ENCODE peak calls at places on chromosomes 11 and 22, in five cellular contexts. One of them, this sample, is unnamed.
A peak's percentile ranks its signal among the peaks of the same experiment; 100 is the strongest.

GRCh38 chr22:27412866-27413445 is 388.6 kb downstream of the MN1 start:
- DNase-seq in activated CD4-positive, alpha-beta T cell treated with anti-CD3 and anti-CD28 coated beads, Interleukin-2, amount 50 U/mL, for 1 hour: no peak
- DNase-seq in NCI-H1105 treated with DMSO at 0.1 percent for 48 hours: no peak
- DNase-seq in HCT116: no peak
- DNase-seq in NCI-H82: no peak
- DNase-seq in this sample: no peak

GRCh38 chr11:73270089-73270854 is 1.9 kb upstream of the P2RY6 start:
- DNase-seq in activated CD4-positive, alpha-beta T cell treated with anti-CD3 and anti-CD28 coated beads, Interleukin-2, amount 50 U/mL, for 1 hour: no peak
- DNase-seq in NCI-H1105 treated with DMSO at 0.1 percent for 48 hours: no peak
- DNase-seq in HCT116: no peak
- DNase-seq in NCI-H82: no peak
- DNase-seq in this sample: no peak

GRCh38 chr11:5690216-5690615 is 626 bp downstream of the TRIM22 start:
- DNase-seq in activated CD4-positive, alpha-beta T cell treated with anti-CD3 and anti-CD28 coated beads, Interleukin-2, amount 50 U/mL, for 1 hour: no peak
- DNase-seq in NCI-H1105 treated with DMSO at 0.1 percent for 48 hours: no peak
- DNase-seq in HCT116: no peak
- DNase-seq in NCI-H82: no peak
- DNase-seq in this sample: no peak

GRCh38 chr11:65204646-65205601 is 23.2 kb downstream of the CAPN1 start:
- DNase-seq in activated CD4-positive, alpha-beta T cell treated with anti-CD3 and anti-CD28 coated beads, Interleukin-2, amount 50 U/mL, for 1 hour: peak; percentile 48
- DNase-seq in NCI-H1105 treated with DMSO at 0.1 percent for 48 hours: no peak
- DNase-seq in HCT116: no peak
- DNase-seq in NCI-H82: peak; percentile 79
- DNase-seq in this sample: peak; percentile 43

GRCh38 chr11:128521697-128522062 is 65.7 kb downstream of the ETS1 start:
- DNase-seq in activated CD4-positive, alpha-beta T cell treated with anti-CD3 and anti-CD28 coated beads, Interleukin-2, amount 50 U/mL, for 1 hour: peak; percentile 35
- DNase-seq in NCI-H1105 treated with DMSO at 0.1 percent for 48 hours: peak; percentile 57
- DNase-seq in HCT116: no peak
- DNase-seq in NCI-H82: no peak
- DNase-seq in this sample: peak; percentile 44

GRCh38 chr11:20000393-20001134 is 159.7 kb downstream of the DBX1 start:
- DNase-seq in activated CD4-positive, alpha-beta T cell treated with anti-CD3 and anti-CD28 coated beads, Interleukin-2, amount 50 U/mL, for 1 hour: no peak
- DNase-seq in NCI-H1105 treated with DMSO at 0.1 percent for 48 hours: peak; percentile 44
- DNase-seq in HCT116: no peak
- DNase-seq in NCI-H82: no peak
- DNase-seq in this sample: no peak

GRCh38 chr11:22690245-22690644 is 23.8 kb downstream of the GAS2 start:
- DNase-seq in activated CD4-positive, alpha-beta T cell treated with anti-CD3 and anti-CD28 coated beads, Interleukin-2, amount 50 U/mL, for 1 hour: no peak
- DNase-seq in NCI-H1105 treated with DMSO at 0.1 percent for 48 hours: no peak
- DNase-seq in HCT116: no peak
- DNase-seq in NCI-H82: no peak
- DNase-seq in this sample: no peak

GRCh38 chr22:40487663-40488249 is 117.4 kb downstream of the SGSM3 start:
- DNase-seq in activated CD4-positive, alpha-beta T cell treated with anti-CD3 and anti-CD28 coated beads, Interleukin-2, amount 50 U/mL, for 1 hour: no peak
- DNase-seq in NCI-H1105 treated with DMSO at 0.1 percent for 48 hours: peak; percentile 25
- DNase-seq in HCT116: no peak
- DNase-seq in NCI-H82: peak; percentile 56
- DNase-seq in this sample: peak; percentile 17

GRCh38 chr11:17924713-17925112 is 88.1 kb downstream of the SERGEF start:
- DNase-seq in activated CD4-positive, alpha-beta T cell treated with anti-CD3 and anti-CD28 coated beads, Interleukin-2, amount 50 U/mL, for 1 hour: no peak
- DNase-seq in NCI-H1105 treated with DMSO at 0.1 percent for 48 hours: no peak
- DNase-seq in HCT116: no peak
- DNase-seq in NCI-H82: no peak
- DNase-seq in this sample: no peak

GRCh38 chr11:12832828-12833227 is 158.6 kb downstream of the TEAD1 start:
- DNase-seq in activated CD4-positive, alpha-beta T cell treated with anti-CD3 and anti-CD28 coated beads, Interleukin-2, amount 50 U/mL, for 1 hour: no peak
- DNase-seq in NCI-H1105 treated with DMSO at 0.1 percent for 48 hours: peak; percentile 62
- DNase-seq in HCT116: no peak
- DNase-seq in NCI-H82: peak; percentile 31
- DNase-seq in this sample: no peak

GRCh38 chr11:131591051-131591461 is 220.6 kb downstream of the NTM start:
- DNase-seq in activated CD4-positive, alpha-beta T cell treated with anti-CD3 and anti-CD28 coated beads, Interleukin-2, amount 50 U/mL, for 1 hour: no peak
- DNase-seq in NCI-H1105 treated with DMSO at 0.1 percent for 48 hours: no peak
- DNase-seq in HCT116: no peak
- DNase-seq in NCI-H82: peak; percentile 73
- DNase-seq in this sample: no peak

GRCh38 chr11:8839957-8840945 is 70.7 kb upstream of the AKIP1 start:
- DNase-seq in activated CD4-positive, alpha-beta T cell treated with anti-CD3 and anti-CD28 coated beads, Interleukin-2, amount 50 U/mL, for 1 hour: no peak
- DNase-seq in NCI-H1105 treated with DMSO at 0.1 percent for 48 hours: no peak
- DNase-seq in HCT116: no peak
- DNase-seq in NCI-H82: no peak
- DNase-seq in this sample: no peak

GRCh38 chr11:35586216-35586615 is 32.0 kb upstream of the FJX1 start:
- DNase-seq in activated CD4-positive, alpha-beta T cell treated with anti-CD3 and anti-CD28 coated beads, Interleukin-2, amount 50 U/mL, for 1 hour: no peak
- DNase-seq in NCI-H1105 treated with DMSO at 0.1 percent for 48 hours: no peak
- DNase-seq in HCT116: no peak
- DNase-seq in NCI-H82: no peak
- DNase-seq in this sample: no peak

GRCh38 chr11:60005360-60005759 is 11.6 kb upstream of the OOSP4B start:
- DNase-seq in activated CD4-positive, alpha-beta T cell treated with anti-CD3 and anti-CD28 coated beads, Interleukin-2, amount 50 U/mL, for 1 hour: no peak
- DNase-seq in NCI-H1105 treated with DMSO at 0.1 percent for 48 hours: no peak
- DNase-seq in HCT116: no peak
- DNase-seq in NCI-H82: no peak
- DNase-seq in this sample: no peak

GRCh38 chr11:131694526-131695424 is 324.4 kb downstream of the NTM start:
- DNase-seq in activated CD4-positive, alpha-beta T cell treated with anti-CD3 and anti-CD28 coated beads, Interleukin-2, amount 50 U/mL, for 1 hour: peak; percentile 31
- DNase-seq in NCI-H1105 treated with DMSO at 0.1 percent for 48 hours: peak; percentile 85
- DNase-seq in HCT116: peak; percentile 13
- DNase-seq in NCI-H82: peak; percentile 76
- DNase-seq in this sample: peak; percentile 77

GRCh38 chr22:28817919-28818859 is 17.8 kb upstream of the XBP1 start:
- DNase-seq in activated CD4-positive, alpha-beta T cell treated with anti-CD3 and anti-CD28 coated beads, Interleukin-2, amount 50 U/mL, for 1 hour: no peak
- DNase-seq in NCI-H1105 treated with DMSO at 0.1 percent for 48 hours: no peak
- DNase-seq in HCT116: no peak
- DNase-seq in NCI-H82: peak; percentile 64
- DNase-seq in this sample: no peak

GRCh38 chr11:12981879-12982531 is 27.1 kb upstream of the RASSF10 start:
- DNase-seq in activated CD4-positive, alpha-beta T cell treated with anti-CD3 and anti-CD28 coated beads, Interleukin-2, amount 50 U/mL, for 1 hour: no peak
- DNase-seq in NCI-H1105 treated with DMSO at 0.1 percent for 48 hours: no peak
- DNase-seq in HCT116: no peak
- DNase-seq in NCI-H82: no peak
- DNase-seq in this sample: no peak

GRCh38 chr11:129383060-129383459 is 7.4 kb downstream of the BARX2 start:
- DNase-seq in activated CD4-positive, alpha-beta T cell treated with anti-CD3 and anti-CD28 coated beads, Interleukin-2, amount 50 U/mL, for 1 hour: no peak
- DNase-seq in NCI-H1105 treated with DMSO at 0.1 percent for 48 hours: peak; percentile 84
- DNase-seq in HCT116: no peak
- DNase-seq in NCI-H82: no peak
- DNase-seq in this sample: no peak

GRCh38 chr22:49929553-49929979 is 11.1 kb downstream of the CRELD2 start:
- DNase-seq in activated CD4-positive, alpha-beta T cell treated with anti-CD3 and anti-CD28 coated beads, Interleukin-2, amount 50 U/mL, for 1 hour: peak; percentile 75
- DNase-seq in NCI-H1105 treated with DMSO at 0.1 percent for 48 hours: peak; percentile 6
- DNase-seq in HCT116: no peak
- DNase-seq in NCI-H82: peak; percentile 61
- DNase-seq in this sample: peak; percentile 90

GRCh38 chr11:124075841-124076571 is 34.9 kb upstream of the OR10G7 start:
- DNase-seq in activated CD4-positive, alpha-beta T cell treated with anti-CD3 and anti-CD28 coated beads, Interleukin-2, amount 50 U/mL, for 1 hour: no peak
- DNase-seq in NCI-H1105 treated with DMSO at 0.1 percent for 48 hours: peak; percentile 69
- DNase-seq in HCT116: no peak
- DNase-seq in NCI-H82: no peak
- DNase-seq in this sample: no peak

GRCh38 chr11:47333526-47333845 is 19.0 kb downstream of the MYBPC3 start:
- DNase-seq in activated CD4-positive, alpha-beta T cell treated with anti-CD3 and anti-CD28 coated beads, Interleukin-2, amount 50 U/mL, for 1 hour: no peak
- DNase-seq in NCI-H1105 treated with DMSO at 0.1 percent for 48 hours: no peak
- DNase-seq in HCT116: no peak
- DNase-seq in NCI-H82: no peak
- DNase-seq in this sample: no peak

GRCh38 chr11:65540290-65541092 is 15.6 kb downstream of the SCYL1 start:
- DNase-seq in activated CD4-positive, alpha-beta T cell treated with anti-CD3 and anti-CD28 coated beads, Interleukin-2, amount 50 U/mL, for 1 hour: peak; percentile 87
- DNase-seq in NCI-H1105 treated with DMSO at 0.1 percent for 48 hours: peak; percentile 86
- DNase-seq in HCT116: peak; percentile 64
- DNase-seq in NCI-H82: peak; percentile 77
- DNase-seq in this sample: peak; percentile 90

GRCh38 chr11:36033936-36034335 is 90.1 kb downstream of the LDLRAD3 start:
- DNase-seq in activated CD4-positive, alpha-beta T cell treated with anti-CD3 and anti-CD28 coated beads, Interleukin-2, amount 50 U/mL, for 1 hour: no peak
- DNase-seq in NCI-H1105 treated with DMSO at 0.1 percent for 48 hours: no peak
- DNase-seq in HCT116: no peak
- DNase-seq in NCI-H82: no peak
- DNase-seq in this sample: no peak

GRCh38 chr11:11020219-11020726 is 162.4 kb upstream of the ZBED5 start:
- DNase-seq in activated CD4-positive, alpha-beta T cell treated with anti-CD3 and anti-CD28 coated beads, Interleukin-2, amount 50 U/mL, for 1 hour: no peak
- DNase-seq in NCI-H1105 treated with DMSO at 0.1 percent for 48 hours: no peak
- DNase-seq in HCT116: no peak
- DNase-seq in NCI-H82: no peak
- DNase-seq in this sample: no peak

GRCh38 chr11:111719379-111719778 is 46.8 kb downstream of the PPP2R1B start:
- DNase-seq in activated CD4-positive, alpha-beta T cell treated with anti-CD3 and anti-CD28 coated beads, Interleukin-2, amount 50 U/mL, for 1 hour: no peak
- DNase-seq in NCI-H1105 treated with DMSO at 0.1 percent for 48 hours: no peak
- DNase-seq in HCT116: no peak
- DNase-seq in NCI-H82: no peak
- DNase-seq in this sample: no peak

GRCh38 chr11:131898872-131899400 is 528.5 kb downstream of the NTM start:
- DNase-seq in activated CD4-positive, alpha-beta T cell treated with anti-CD3 and anti-CD28 coated beads, Interleukin-2, amount 50 U/mL, for 1 hour: no peak
- DNase-seq in NCI-H1105 treated with DMSO at 0.1 percent for 48 hours: no peak
- DNase-seq in HCT116: no peak
- DNase-seq in NCI-H82: no peak
- DNase-seq in this sample: no peak

GRCh38 chr22:35555351-35555915 is 14.8 kb downstream of the RASD2 start:
- DNase-seq in activated CD4-positive, alpha-beta T cell treated with anti-CD3 and anti-CD28 coated beads, Interleukin-2, amount 50 U/mL, for 1 hour: no peak
- DNase-seq in NCI-H1105 treated with DMSO at 0.1 percent for 48 hours: no peak
- DNase-seq in HCT116: no peak
- DNase-seq in NCI-H82: no peak
- DNase-seq in this sample: no peak

GRCh38 chr22:29311468-29312217 is 3.9 kb downstream of the RASL10A start:
- DNase-seq in activated CD4-positive, alpha-beta T cell treated with anti-CD3 and anti-CD28 coated beads, Interleukin-2, amount 50 U/mL, for 1 hour: no peak
- DNase-seq in NCI-H1105 treated with DMSO at 0.1 percent for 48 hours: no peak
- DNase-seq in HCT116: no peak
- DNase-seq in NCI-H82: no peak
- DNase-seq in this sample: no peak

GRCh38 chr22:26452236-26453016 is 23.4 kb downstream of the ASPHD2 start:
- DNase-seq in activated CD4-positive, alpha-beta T cell treated with anti-CD3 and anti-CD28 coated beads, Interleukin-2, amount 50 U/mL, for 1 hour: no peak
- DNase-seq in NCI-H1105 treated with DMSO at 0.1 percent for 48 hours: no peak
- DNase-seq in HCT116: no peak
- DNase-seq in NCI-H82: no peak
- DNase-seq in this sample: no peak

GRCh38 chr22:22508274-22509176 is at the start of gene ZNF280B:
- DNase-seq in activated CD4-positive, alpha-beta T cell treated with anti-CD3 and anti-CD28 coated beads, Interleukin-2, amount 50 U/mL, for 1 hour: peak; percentile 79
- DNase-seq in NCI-H1105 treated with DMSO at 0.1 percent for 48 hours: peak; percentile 78
- DNase-seq in HCT116: peak; percentile 81
- DNase-seq in NCI-H82: peak; percentile 90
- DNase-seq in this sample: peak; percentile 70

GRCh38 chr22:24418786-24419479 is 8.5 kb upstream of the ADORA2A start:
- DNase-seq in activated CD4-positive, alpha-beta T cell treated with anti-CD3 and anti-CD28 coated beads, Interleukin-2, amount 50 U/mL, for 1 hour: no peak
- DNase-seq in NCI-H1105 treated with DMSO at 0.1 percent for 48 hours: no peak
- DNase-seq in HCT116: no peak
- DNase-seq in NCI-H82: no peak
- DNase-seq in this sample: no peak

GRCh38 chr11:62445314-62445740 is 26.5 kb downstream of the SCGB1A1 start:
- DNase-seq in activated CD4-positive, alpha-beta T cell treated with anti-CD3 and anti-CD28 coated beads, Interleukin-2, amount 50 U/mL, for 1 hour: no peak
- DNase-seq in NCI-H1105 treated with DMSO at 0.1 percent for 48 hours: no peak
- DNase-seq in HCT116: no peak
- DNase-seq in NCI-H82: no peak
- DNase-seq in this sample: no peak

GRCh38 chr11:78715639-78716311 is 141.1 kb upstream of the NARS2 start:
- DNase-seq in activated CD4-positive, alpha-beta T cell treated with anti-CD3 and anti-CD28 coated beads, Interleukin-2, amount 50 U/mL, for 1 hour: peak; percentile 13
- DNase-seq in NCI-H1105 treated with DMSO at 0.1 percent for 48 hours: peak; percentile 75
- DNase-seq in HCT116: peak; percentile 73
- DNase-seq in NCI-H82: peak; percentile 76
- DNase-seq in this sample: peak; percentile 47

GRCh38 chr11:44865866-44866272 is 84.8 kb downstream of the TP53I11 start:
- DNase-seq in activated CD4-positive, alpha-beta T cell treated with anti-CD3 and anti-CD28 coated beads, Interleukin-2, amount 50 U/mL, for 1 hour: no peak
- DNase-seq in NCI-H1105 treated with DMSO at 0.1 percent for 48 hours: peak; percentile 65
- DNase-seq in HCT116: no peak
- DNase-seq in NCI-H82: no peak
- DNase-seq in this sample: no peak

GRCh38 chr22:46008836-46009596 is 32.1 kb upstream of the WNT7B start:
- DNase-seq in activated CD4-positive, alpha-beta T cell treated with anti-CD3 and anti-CD28 coated beads, Interleukin-2, amount 50 U/mL, for 1 hour: no peak
- DNase-seq in NCI-H1105 treated with DMSO at 0.1 percent for 48 hours: no peak
- DNase-seq in HCT116: no peak
- DNase-seq in NCI-H82: no peak
- DNase-seq in this sample: no peak